ENCODE peak calls at places on chromosomes 16 and 17, in five cellular contexts. X is colonic mucosa; F is T-helper 9 cell; S is activated CD4-positive, alpha-beta T cell treated with anti-CD3 and anti-CD28 coated beads, Interleukin-2, amount 10 ng/mL, durations not matched to agents 7 days and 5 days; B is GM23248. N is an unnamed sample.
A peak's percentile ranks its signal among the peaks of the same experiment; 100 is the strongest.

GRCh38 chr17:35046740-35047283 is 16.7 kb downstream of the RFFL start:
- DNase-seq in X (no peak), S (peak; percentile 77), B (peak; percentile 56), F (peak; percentile 32), N (peak; percentile 67)

GRCh38 chr17:5583426-5584382 is 605 bp downstream of the NLRP1 start:
- DNase-seq in X (peak; percentile 25), S (peak; percentile 29), B (peak; percentile 76), F (no peak), N (no peak)

GRCh38 chr16:84843149-84844048 is 23.6 kb downstream of the CRISPLD2 start:
- DNase-seq in F (no peak), X (no peak), S (no peak), B (no peak), N (no peak)

GRCh38 chr16:84040823-84041391 is 1.7 kb downstream of the SLC38A8 start:
- DNase-seq in X (no peak), B (peak; percentile 80), F (no peak), S (no peak), N (no peak)

GRCh38 chr16:27991876-27992275 is 71.6 kb downstream of the GSG1L start:
- DNase-seq in B (no peak), F (no peak), S (no peak), X (no peak), N (no peak)

GRCh38 chr17:63826468-63827001 is 696 bp upstream of the PSMC5 start:
- DNase-seq in S (no peak), B (peak; percentile 76), F (no peak), X (no peak), N (no peak)

GRCh38 chr17:74642995-74643394 is 19.5 kb upstream of the CD300E start:
- DNase-seq in B (no peak), F (no peak), S (no peak), X (no peak), N (no peak)

GRCh38 chr16:70396209-70396904 is 42.5 kb downstream of the ST3GAL2 start:
- DNase-seq in F (no peak), B (peak; percentile 57), S (no peak), X (peak; percentile 34), N (no peak)

GRCh38 chr17:74760404-74761105 is 12.1 kb downstream of the NHERF1 start:
- DNase-seq in B (no peak), F (no peak), X (no peak), S (no peak), N (no peak)

GRCh38 chr17:10743316-10744009 is 13.6 kb upstream of the TMEM220 start:
- DNase-seq in F (no peak), S (no peak), B (peak; percentile 84), X (no peak), N (no peak)

GRCh38 chr16:81697321-81697885 is 81.7 kb upstream of the PLCG2 start:
- DNase-seq in F (peak; percentile 18), X (peak; percentile 71), S (peak; percentile 54), B (peak; percentile 60), N (no peak)

GRCh38 chr17:41492771-41493170 is 3.1 kb upstream of the KRT36 start:
- DNase-seq in X (peak; percentile 71), B (no peak), F (no peak), S (no peak), N (no peak)

GRCh38 chr17:42438600-42439567 is 15.8 kb upstream of the CAVIN1 start:
- DNase-seq in S (peak; percentile 59), X (peak; percentile 61), B (peak; percentile 50), F (no peak), N (no peak)

GRCh38 chr17:42531455-42532354 is 4.3 kb upstream of the NAGLU start:
- DNase-seq in B (peak; percentile 81), X (peak; percentile 74), F (peak; percentile 50), S (peak; percentile 43), N (peak; percentile 40)

GRCh38 chr17:61381537-61381936 is 18.1 kb upstream of the TBX2 start:
- DNase-seq in B (no peak), F (no peak), X (no peak), S (no peak), N (no peak)

GRCh38 chr17:81517009-81517338 is 4.4 kb upstream of the ACTG1 start:
- DNase-seq in X (no peak), F (no peak), S (no peak), B (no peak), N (no peak)

GRCh38 chr16:80972611-80973010 is 34.1 kb downstream of the CMC2 start:
- DNase-seq in F (no peak), S (no peak), X (no peak), B (no peak), N (no peak)

GRCh38 chr17:40448639-40449261 is 5.5 kb downstream of the IGFBP4 start:
- DNase-seq in X (peak; percentile 89), F (no peak), S (no peak), B (peak; percentile 53), N (no peak)

GRCh38 chr16:4833584-4833983 is 13.5 kb downstream of the GLYR1 start:
- DNase-seq in X (no peak), F (no peak), B (no peak), S (no peak), N (no peak)

GRCh38 chr16:72937360-72937759 is 110.6 kb downstream of the ZFHX3 start:
- DNase-seq in X (no peak), B (no peak), F (no peak), S (no peak), N (no peak)

GRCh38 chr17:48261297-48261880 is 153.8 kb downstream of the SNX11 start:
- DNase-seq in S (no peak), B (peak; percentile 53), X (peak; percentile 65), F (no peak), N (no peak)

GRCh38 chr17:27455914-27456680 is at the start of gene KSR1:
- DNase-seq in X (peak; percentile 82), S (peak; percentile 85), F (peak; percentile 74), B (peak; percentile 88), N (peak; percentile 75)

GRCh38 chr17:77107506-77108433 is 33.0 kb upstream of the SEC14L1 start:
- DNase-seq in X (no peak), B (peak; percentile 81), F (no peak), S (no peak), N (peak; percentile 65)

GRCh38 chr17:42040818-42041217 is 9.6 kb downstream of the C17orf113 start:
- DNase-seq in F (no peak), B (no peak), S (no peak), X (no peak), N (no peak)

GRCh38 chr17:17554266-17554665 is 37.2 kb downstream of the PEMT start:
- DNase-seq in X (no peak), B (no peak), S (no peak), F (no peak), N (no peak)

GRCh38 chr16:85983606-85984005 is 84.6 kb downstream of the IRF8 start:
- DNase-seq in X (no peak), S (no peak), F (no peak), B (no peak), N (no peak)

GRCh38 chr16:56944954-56945839 is 13.3 kb downstream of the HERPUD1 start:
- DNase-seq in S (no peak), F (no peak), B (no peak), X (no peak), N (no peak)

GRCh38 chr16:57289391-57290257 is 5.2 kb upstream of the PLLP start:
- DNase-seq in F (no peak), X (no peak), S (no peak), B (no peak), N (no peak)

GRCh38 chr16:2991566-2992261 is 11.5 kb upstream of the PKMYT1 start:
- DNase-seq in X (peak; percentile 45), B (no peak), S (no peak), F (no peak), N (no peak)

GRCh38 chr17:61478790-61479492 is 26.7 kb downstream of the TBX4 start:
- DNase-seq in B (no peak), S (no peak), F (no peak), X (no peak), N (no peak)

GRCh38 chr17:80789356-80789902 is 202.2 kb upstream of the CHMP6 start:
- DNase-seq in B (peak; percentile 96), X (no peak), F (no peak), S (peak; percentile 29), N (no peak)

GRCh38 chr17:69874220-69874670 is 200.8 kb upstream of the KCNJ16 start:
- DNase-seq in F (no peak), S (no peak), B (peak; percentile 88), X (no peak), N (no peak)

GRCh38 chr16:78428193-78428592 is 328.7 kb downstream of the WWOX start:
- DNase-seq in S (no peak), F (no peak), X (no peak), B (no peak), N (no peak)

GRCh38 chr16:48235058-48235555 is 9.0 kb upstream of the LONP2 start:
- DNase-seq in F (no peak), X (no peak), B (no peak), S (no peak), N (no peak)

GRCh38 chr17:51298508-51299371 is 38.4 kb downstream of the UTP18 start:
- DNase-seq in B (peak; percentile 70), X (no peak), F (no peak), S (peak; percentile 13), N (no peak)